ENCODE peak calls at places on chromosomes 3 and 15, in ten cellular contexts. Y is lung microvascular endothelial cell; N is sciatic nerve; T is psoas muscle; E is central memory CD4-positive, alpha-beta T cell; D is NCI-H1092; O is activated naive CD4-positive, alpha-beta T cell treated with anti-CD3 and anti-CD28 coated beads for 36 hours; G is stimulated activated CD4-positive, alpha-beta T cell treated with anti-CD3 and anti-CD28 coated beads, Interleukin-4, amount 100 ng/mL, for 1 hour; R is left ventricle myocardium inferior; C is AG08395. I is an unnamed sample.

GRCh38 chr3:160378331-160379109 is 20.5 kb downstream of the IFT80 start:
- DNase-seq in Y (no peak), N (no peak), T (no peak), E (no peak), D (no peak), O (no peak), G (no peak), R (no peak), C (no peak), I (no peak)

GRCh38 chr15:93158104-93158503 is 69.1 kb upstream of the RGMA start:
- DNase-seq in Y (no peak), N (no peak), T (peak), E (no peak), D (no peak), O (no peak), G (no peak), R (no peak), C (no peak), I (no peak)

GRCh38 chr15:90268415-90268814 is 2.9 kb downstream of the NGRN start:
- DNase-seq in Y (no peak), N (no peak), T (no peak), E (no peak), D (no peak), O (no peak), G (no peak), R (no peak), C (no peak), I (no peak)

GRCh38 chr3:40793739-40794138 is 269.0 kb downstream of the ZNF621 start:
- DNase-seq in Y (no peak), N (no peak), T (no peak), E (no peak), D (no peak), O (no peak), G (no peak), R (no peak), C (no peak), I (no peak)

GRCh38 chr3:191401775-191402357 is 59.1 kb upstream of the PYDC2 start:
- DNase-seq in Y (no peak), N (no peak), T (no peak), E (no peak), D (no peak), O (no peak), G (no peak), R (no peak), C (no peak), I (no peak)

GRCh38 chr3:38039101-38039898 is at the start of gene DLEC1:
- DNase-seq in Y (no peak), N (peak), T (peak), E (peak), D (no peak), O (peak), G (peak), R (peak), C (peak), I (peak)

GRCh38 chr3:149224736-149225594 is 3.3 kb upstream of the CP start:
- DNase-seq in Y (peak), N (no peak), T (no peak), E (peak), D (no peak), O (peak), G (no peak), R (no peak), C (peak), I (no peak)

GRCh38 chr3:147421184-147421912 is 12.2 kb downstream of the ZIC1 start:
- DNase-seq in Y (no peak), N (no peak), T (no peak), E (no peak), D (no peak), O (no peak), G (no peak), R (no peak), C (no peak), I (no peak)

GRCh38 chr15:57429098-57429497 is 52.8 kb downstream of the CGNL1 start:
- DNase-seq in Y (no peak), N (no peak), T (no peak), E (no peak), D (no peak), O (no peak), G (no peak), R (no peak), C (no peak), I (no peak)

GRCh38 chr3:106086636-106087035 is 217.8 kb upstream of the CBLB start:
- DNase-seq in Y (no peak), N (no peak), T (no peak), E (no peak), D (no peak), O (no peak), G (no peak), R (no peak), C (no peak), I (no peak)

GRCh38 chr15:38168472-38169057 is 84.1 kb upstream of the SPRED1 start:
- DNase-seq in Y (no peak), N (no peak), T (no peak), E (no peak), D (no peak), O (no peak), G (no peak), R (no peak), C (no peak), I (no peak)

GRCh38 chr3:150743508-150743907 is 19.5 kb downstream of the SIAH2 start:
- DNase-seq in Y (no peak), N (no peak), T (no peak), E (no peak), D (no peak), O (no peak), G (no peak), R (no peak), C (no peak), I (no peak)

GRCh38 chr15:45314960-45315359 is 62.9 kb downstream of the SLC28A2 start:
- DNase-seq in Y (no peak), N (no peak), T (no peak), E (no peak), D (no peak), O (no peak), G (no peak), R (no peak), C (no peak), I (no peak)

GRCh38 chr15:96041982-96042733 is 288.3 kb upstream of the NR2F2 start:
- DNase-seq in Y (no peak), N (no peak), T (no peak), E (no peak), D (no peak), O (no peak), G (no peak), R (no peak), C (no peak), I (no peak)

GRCh38 chr15:31271224-31271635 is 55.4 kb upstream of the KLF13 start:
- DNase-seq in Y (no peak), N (no peak), T (peak), E (no peak), D (no peak), O (no peak), G (no peak), R (no peak), C (no peak), I (no peak)

GRCh38 chr3:176286456-176287115 is 910.7 kb downstream of the TBL1XR1 start:
- DNase-seq in Y (no peak), N (no peak), T (no peak), E (no peak), D (no peak), O (no peak), G (no peak), R (no peak), C (peak), I (no peak)

GRCh38 chr15:92636950-92637481 is 18.6 kb downstream of the FAM174B start:
- DNase-seq in Y (no peak), N (no peak), T (no peak), E (no peak), D (no peak), O (no peak), G (no peak), R (no peak), C (no peak), I (no peak)